ENCODE peak calls at places on chromosomes 12 and 14, in six cellular contexts. One of them, this sample, is unnamed. For H3K4me1, the result is how much of the 10 kb centered on the place peaks cover.

GRCh38 chr12:53048033-53048779 is 1.7 kb upstream of the TNS2 start:
- DNase-seq in upper lobe of left lung: peak
- DNase-seq in esophagus squamous epithelium: no peak
- DNase-seq in body of pancreas: peak
- DNase-seq in HCT116: no peak
- DNase-seq in right lobe of liver: peak
- DNase-seq in this sample: no peak

GRCh38 chr12:64160718-64161060 is 61.4 kb downstream of the KICS2 start:
- DNase-seq in right lobe of liver: no peak
- DNase-seq in upper lobe of left lung: no peak
- DNase-seq in HCT116: no peak
- DNase-seq in esophagus squamous epithelium: no peak
- DNase-seq in body of pancreas: no peak
- DNase-seq in this sample: no peak

GRCh38 chr12:106924458-106924857 is 31.2 kb upstream of the TMEM263 start:
- DNase-seq in body of pancreas: no peak
- DNase-seq in HCT116: no peak
- DNase-seq in upper lobe of left lung: no peak
- DNase-seq in esophagus squamous epithelium: no peak
- DNase-seq in right lobe of liver: no peak
- DNase-seq in this sample: no peak

GRCh38 chr12:39603065-39603464 is 16.5 kb downstream of the ABCD2 start:
- DNase-seq in right lobe of liver: no peak
- DNase-seq in esophagus squamous epithelium: no peak
- DNase-seq in upper lobe of left lung: no peak
- DNase-seq in body of pancreas: no peak
- DNase-seq in HCT116: no peak
- DNase-seq in this sample: no peak

GRCh38 chr12:3597526-3598210 is 106.7 kb downstream of the PRMT8 start:
- DNase-seq in right lobe of liver: no peak
- DNase-seq in body of pancreas: no peak
- DNase-seq in HCT116: no peak
- DNase-seq in upper lobe of left lung: no peak
- DNase-seq in esophagus squamous epithelium: no peak
- DNase-seq in this sample: no peak

GRCh38 chr12:123973552-123974341 is 732 bp downstream of the ZNF664 start:
- DNase-seq in esophagus squamous epithelium: no peak
- DNase-seq in upper lobe of left lung: peak
- DNase-seq in body of pancreas: peak
- DNase-seq in right lobe of liver: peak
- DNase-seq in HCT116: no peak
- DNase-seq in this sample: peak

GRCh38 chr12:112932485-112933151 is 5.7 kb upstream of the OAS3 start:
- DNase-seq in esophagus squamous epithelium: no peak
- DNase-seq in right lobe of liver: no peak
- DNase-seq in upper lobe of left lung: no peak
- DNase-seq in HCT116: no peak
- DNase-seq in body of pancreas: no peak
- DNase-seq in this sample: no peak

GRCh38 chr12:113997365-113997764 is 31.2 kb upstream of the RBM19 start:
- DNase-seq in right lobe of liver: no peak
- DNase-seq in HCT116: no peak
- DNase-seq in body of pancreas: no peak
- DNase-seq in upper lobe of left lung: no peak
- DNase-seq in esophagus squamous epithelium: no peak
- DNase-seq in this sample: no peak

GRCh38 chr12:66003951-66004350 is 126.6 kb downstream of the LLPH start:
- DNase-seq in HCT116: no peak
- DNase-seq in body of pancreas: no peak
- DNase-seq in right lobe of liver: no peak
- DNase-seq in esophagus squamous epithelium: no peak
- DNase-seq in upper lobe of left lung: no peak
- DNase-seq in this sample: no peak

GRCh38 chr12:54479421-54479820 is 6.0 kb upstream of the GTSF1 start:
- DNase-seq in right lobe of liver: no peak
- DNase-seq in body of pancreas: no peak
- DNase-seq in upper lobe of left lung: no peak
- DNase-seq in HCT116: no peak
- DNase-seq in esophagus squamous epithelium: no peak
- DNase-seq in this sample: no peak

GRCh38 chr12:54601841-54602240 is 13.4 kb upstream of the PPP1R1A start:
- DNase-seq in HCT116: no peak
- DNase-seq in upper lobe of left lung: no peak
- DNase-seq in right lobe of liver: no peak
- DNase-seq in esophagus squamous epithelium: no peak
- DNase-seq in body of pancreas: no peak
- DNase-seq in this sample: no peak

GRCh38 chr12:132146098-132146497 is 1.8 kb downstream of the NOC4L start:
- DNase-seq in HCT116: no peak
- DNase-seq in body of pancreas: no peak
- DNase-seq in esophagus squamous epithelium: no peak
- DNase-seq in right lobe of liver: peak
- DNase-seq in upper lobe of left lung: no peak
- DNase-seq in this sample: no peak

GRCh38 chr12:132143328-132144071 is 619 bp downstream of the DDX51 start:
- DNase-seq in esophagus squamous epithelium: no peak
- DNase-seq in body of pancreas: no peak
- DNase-seq in upper lobe of left lung: no peak
- DNase-seq in right lobe of liver: peak
- DNase-seq in HCT116: no peak
- DNase-seq in this sample: peak

GRCh38 chr12:132145334-132145733 is 1.1 kb downstream of the NOC4L start:
- DNase-seq in esophagus squamous epithelium: no peak
- DNase-seq in right lobe of liver: peak
- DNase-seq in body of pancreas: no peak
- DNase-seq in upper lobe of left lung: no peak
- DNase-seq in HCT116: no peak
- DNase-seq in this sample: peak

GRCh38 chr12:132142679-132143327 is 1.3 kb downstream of the DDX51 start:
- DNase-seq in HCT116: no peak
- DNase-seq in body of pancreas: no peak
- DNase-seq in upper lobe of left lung: peak
- DNase-seq in esophagus squamous epithelium: no peak
- DNase-seq in right lobe of liver: peak
- DNase-seq in this sample: no peak

DNA sequence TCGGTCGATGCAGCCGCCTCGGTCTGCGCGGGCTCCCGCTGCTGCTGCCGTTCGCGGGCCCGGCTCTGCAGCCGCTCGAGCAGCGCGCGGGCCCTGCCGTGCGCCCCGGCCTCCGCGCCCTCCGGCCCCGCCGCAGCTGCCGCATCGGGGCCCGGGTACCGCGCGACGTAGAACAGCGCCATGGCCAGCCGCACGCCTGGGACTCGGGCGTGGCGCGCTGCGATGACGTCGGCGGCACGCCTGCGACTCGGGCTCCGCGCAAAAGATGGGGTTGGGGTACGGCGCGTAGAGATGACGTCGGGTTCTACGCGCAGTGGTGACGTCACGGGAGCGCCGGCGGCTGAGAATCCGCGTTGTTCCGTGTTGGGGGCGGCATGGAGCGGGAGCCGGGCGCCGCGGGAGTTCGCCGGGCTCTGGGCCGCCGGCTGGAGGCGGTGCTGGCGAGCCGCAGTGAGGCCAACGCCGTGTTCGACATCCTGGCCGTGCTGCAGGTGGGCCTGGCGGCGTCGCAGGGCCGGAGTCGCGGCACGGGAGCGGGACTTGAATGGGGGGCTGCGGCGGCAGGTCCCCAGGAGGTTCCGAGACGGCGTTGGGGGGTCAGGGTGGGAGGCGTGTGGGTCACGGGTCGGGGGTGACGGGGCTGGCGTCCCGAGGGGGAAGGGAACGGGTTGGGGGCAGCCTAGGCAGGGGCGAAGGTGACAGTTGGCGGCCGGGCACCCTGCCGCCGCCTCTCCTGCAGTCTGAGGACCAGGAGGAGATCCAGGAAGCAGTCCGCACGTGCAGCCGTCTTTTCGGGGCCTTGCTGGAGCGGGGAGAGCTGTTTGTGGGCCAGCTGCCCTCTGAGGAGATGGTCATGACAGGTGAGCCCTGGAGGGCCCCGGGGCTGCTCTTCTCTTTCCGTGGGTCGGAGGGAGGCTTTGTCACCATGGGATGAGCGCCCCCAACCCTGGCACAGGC is at the start of the genes DDX51 and NOC4L:
- DNase-seq in right lobe of liver: peak
- DNase-seq in body of pancreas: peak
- DNase-seq in HCT116: peak
- DNase-seq in esophagus squamous epithelium: peak
- DNase-seq in upper lobe of left lung: peak
- DNase-seq in this sample: peak
- TF ChIP-seq CTCF in right lobe of liver: no peak
- TF ChIP-seq CTCF in body of pancreas: peak
- TF ChIP-seq CTCF in HCT116: no peak
- TF ChIP-seq CTCF in esophagus squamous epithelium: peak
- TF ChIP-seq CTCF in upper lobe of left lung: peak
- TF ChIP-seq CTCF in this sample: no peak

DNA sequence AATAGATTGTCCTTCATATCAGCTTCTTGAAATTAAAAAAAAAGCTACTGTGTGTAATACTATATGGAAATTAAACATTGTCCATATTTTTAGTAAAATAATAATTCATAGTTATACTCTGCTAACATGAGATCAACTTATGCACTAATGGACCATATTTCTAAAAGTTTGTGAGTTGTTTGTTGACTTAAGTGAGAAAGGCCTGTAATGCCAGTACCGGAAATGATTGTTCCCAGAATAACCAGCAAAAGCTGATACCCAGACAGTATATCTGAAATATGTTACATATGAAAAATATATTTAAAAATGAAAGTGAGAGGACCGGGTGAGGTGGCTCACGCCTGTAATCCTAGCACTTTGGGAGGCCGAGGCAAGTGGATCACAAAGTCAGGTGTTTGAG is 35.9 kb downstream of the WNK1 start:
- DNase-seq in right lobe of liver: no peak
- DNase-seq in upper lobe of left lung: no peak
- DNase-seq in esophagus squamous epithelium: no peak
- DNase-seq in body of pancreas: no peak
- DNase-seq in HCT116: no peak
- DNase-seq in this sample: no peak
- H3K4me1 ChIP-seq in right lobe of liver: under half
- H3K4me1 ChIP-seq in upper lobe of left lung: half or more
- H3K4me1 ChIP-seq in esophagus squamous epithelium: half or more
- H3K4me1 ChIP-seq in body of pancreas: under half
- H3K4me1 ChIP-seq in HCT116: under half
- H3K4me1 ChIP-seq in this sample: under half

GRCh38 chr14:99971087-99971928 is 93.9 kb upstream of the EVL start:
- DNase-seq in HCT116: peak
- DNase-seq in body of pancreas: peak
- DNase-seq in upper lobe of left lung: peak
- DNase-seq in right lobe of liver: peak
- DNase-seq in esophagus squamous epithelium: no peak
- DNase-seq in this sample: peak
- TF ChIP-seq POLR2A in HCT116: no peak
- TF ChIP-seq POLR2A in body of pancreas: peak
- TF ChIP-seq POLR2A in upper lobe of left lung: peak
- TF ChIP-seq POLR2A in right lobe of liver: peak
- TF ChIP-seq POLR2A in esophagus squamous epithelium: no peak
- TF ChIP-seq POLR2A in this sample: no peak

GRCh38 chr14:103715052-103716000 is at the start of the genes XRCC3 and ZFYVE21:
- DNase-seq in esophagus squamous epithelium: peak
- DNase-seq in body of pancreas: peak
- DNase-seq in right lobe of liver: peak
- DNase-seq in HCT116: peak
- DNase-seq in upper lobe of left lung: peak
- DNase-seq in this sample: peak
- TF ChIP-seq CTCF in esophagus squamous epithelium: no peak
- TF ChIP-seq CTCF in body of pancreas: no peak
- TF ChIP-seq CTCF in right lobe of liver: no peak
- TF ChIP-seq CTCF in HCT116: no peak
- TF ChIP-seq CTCF in upper lobe of left lung: no peak
- TF ChIP-seq CTCF in this sample: no peak

GRCh38 chr14:69043007-69043444 is 63.9 kb upstream of the ACTN1 start:
- DNase-seq in upper lobe of left lung: peak
- DNase-seq in body of pancreas: peak
- DNase-seq in HCT116: no peak
- DNase-seq in esophagus squamous epithelium: no peak
- DNase-seq in right lobe of liver: peak
- DNase-seq in this sample: no peak
- H3K4me1 ChIP-seq in upper lobe of left lung: half or more
- H3K4me1 ChIP-seq in body of pancreas: under half
- H3K4me1 ChIP-seq in HCT116: under half
- H3K4me1 ChIP-seq in esophagus squamous epithelium: half or more
- H3K4me1 ChIP-seq in right lobe of liver: under half
- H3K4me1 ChIP-seq in this sample: half or more

GRCh38 chr12:96194901-96195844 is 998 bp downstream of the ELK3 start:
- DNase-seq in esophagus squamous epithelium: no peak
- DNase-seq in right lobe of liver: peak
- DNase-seq in HCT116: peak
- DNase-seq in upper lobe of left lung: peak
- DNase-seq in body of pancreas: peak
- DNase-seq in this sample: peak
- TF ChIP-seq POLR2A in esophagus squamous epithelium: no peak
- TF ChIP-seq POLR2A in right lobe of liver: no peak
- TF ChIP-seq POLR2A in HCT116: no peak
- TF ChIP-seq POLR2A in upper lobe of left lung: no peak
- TF ChIP-seq POLR2A in body of pancreas: no peak
- TF ChIP-seq POLR2A in this sample: no peak